ENCODE peak calls at places on chromosomes 6 and 20, in eight cellular contexts. X, O, Z, S, G, A, V and E are unnamed samples.

GRCh38 chr6:110949679-110950285 is 8.7 kb upstream of the GTF3C6 start:
- DNase-seq in X (no peak), O (no peak), Z (no peak), S (no peak), G (no peak), A (no peak), V (no peak), E (no peak)

GRCh38 chr20:326645-327031 is 1.3 kb downstream of the SOX12 start:
- DNase-seq in X (peak; percentile 89), O (no peak), Z (no peak), S (no peak), G (peak; percentile 64), A (no peak), V (no peak), E (no peak)

GRCh38 chr20:50445367-50446151 is 64.6 kb upstream of the PTPN1 start:
- DNase-seq in X (no peak), O (no peak), Z (no peak), S (no peak), G (no peak), A (no peak), V (no peak), E (no peak)

GRCh38 chr20:1094706-1095220 is 23.6 kb upstream of the PSMF1 start:
- DNase-seq in X (no peak), O (no peak), Z (no peak), S (no peak), G (no peak), A (no peak), V (no peak), E (no peak)

GRCh38 chr6:389622-390021 is 1.9 kb upstream of the IRF4 start:
- DNase-seq in X (no peak), O (no peak), Z (peak; percentile 15), S (no peak), G (no peak), A (no peak), V (no peak), E (no peak)

GRCh38 chr6:139764498-139764986 is 390.1 kb upstream of the CITED2 start:
- DNase-seq in X (no peak), O (no peak), Z (peak; percentile 96), S (peak; percentile 26), G (no peak), A (no peak), V (peak; percentile 48), E (peak; percentile 55)

GRCh38 chr6:692356-692851 is 535 bp downstream of the EXOC2 start:
- DNase-seq in X (peak; percentile 91), O (peak; percentile 67), Z (no peak), S (no peak), G (peak; percentile 72), A (peak; percentile 72), V (no peak), E (no peak)

GRCh38 chr6:160128125-160128683 is 6.6 kb downstream of the SLC22A1 start:
- DNase-seq in X (no peak), O (no peak), Z (no peak), S (no peak), G (no peak), A (no peak), V (no peak), E (no peak)

GRCh38 chr20:50346372-50347347 is 156.0 kb downstream of the CEBPB start:
- DNase-seq in X (no peak), O (no peak), Z (no peak), S (peak; percentile 91), G (peak; percentile 88), A (peak; percentile 83), V (peak; percentile 91), E (peak; percentile 80)

GRCh38 chr6:167210375-167211295 is 52.9 kb upstream of the GPR31 start:
- DNase-seq in X (peak; percentile 59), O (no peak), Z (no peak), S (no peak), G (no peak), A (no peak), V (peak; percentile 11), E (no peak)

GRCh38 chr20:49483706-49484101 is 1.2 kb upstream of the KCNB1 start:
- DNase-seq in X (peak; percentile 56), O (no peak), Z (no peak), S (no peak), G (no peak), A (no peak), V (no peak), E (no peak)

GRCh38 chr6:31971279-31971992 is 502 bp downstream of the DXO start:
- DNase-seq in X (no peak), O (no peak), Z (no peak), S (no peak), G (peak; percentile 50), A (no peak), V (no peak), E (no peak)

GRCh38 chr20:50380697-50381040 is 129.5 kb upstream of the PTPN1 start:
- DNase-seq in X (no peak), O (no peak), Z (peak; percentile 28), S (no peak), G (no peak), A (peak; percentile 58), V (no peak), E (no peak)

GRCh38 chr20:48921883-48922867 is 664 bp downstream of the ARFGEF2 start:
- DNase-seq in X (no peak), O (no peak), Z (no peak), S (no peak), G (peak; percentile 78), A (peak; percentile 66), V (peak; percentile 31), E (peak; percentile 20)

GRCh38 chr6:39936857-39937256 is 2.6 kb upstream of the MOCS1 start:
- DNase-seq in X (no peak), O (no peak), Z (no peak), S (no peak), G (no peak), A (no peak), V (no peak), E (no peak)

GRCh38 chr6:122484760-122485159 is 13.2 kb upstream of the SERINC1 start:
- DNase-seq in X (no peak), O (no peak), Z (no peak), S (no peak), G (no peak), A (no peak), V (no peak), E (no peak)

GRCh38 chr6:33620158-33620583 is 951 bp upstream of the ITPR3 start:
- DNase-seq in X (peak; percentile 88), O (no peak), Z (no peak), S (no peak), G (peak; percentile 80), A (peak; percentile 69), V (peak; percentile 30), E (peak; percentile 33)

GRCh38 chr6:55773620-55774019 is 101.8 kb downstream of the BMP5 start:
- DNase-seq in X (no peak), O (no peak), Z (no peak), S (no peak), G (no peak), A (no peak), V (no peak), E (no peak)

GRCh38 chr6:122401104-122401503 is 1.7 kb downstream of the HSF2 start:
- DNase-seq in X (no peak), O (no peak), Z (no peak), S (no peak), G (no peak), A (no peak), V (no peak), E (no peak)

GRCh38 chr6:2959909-2960719 is 11.3 kb downstream of the SERPINB6 start:
- DNase-seq in X (no peak), O (no peak), Z (no peak), S (no peak), G (no peak), A (no peak), V (no peak), E (no peak)

GRCh38 chr20:63620991-63621390 is 5.9 kb downstream of the GMEB2 start:
- DNase-seq in X (no peak), O (no peak), Z (no peak), S (no peak), G (no peak), A (no peak), V (no peak), E (no peak)

DNA sequence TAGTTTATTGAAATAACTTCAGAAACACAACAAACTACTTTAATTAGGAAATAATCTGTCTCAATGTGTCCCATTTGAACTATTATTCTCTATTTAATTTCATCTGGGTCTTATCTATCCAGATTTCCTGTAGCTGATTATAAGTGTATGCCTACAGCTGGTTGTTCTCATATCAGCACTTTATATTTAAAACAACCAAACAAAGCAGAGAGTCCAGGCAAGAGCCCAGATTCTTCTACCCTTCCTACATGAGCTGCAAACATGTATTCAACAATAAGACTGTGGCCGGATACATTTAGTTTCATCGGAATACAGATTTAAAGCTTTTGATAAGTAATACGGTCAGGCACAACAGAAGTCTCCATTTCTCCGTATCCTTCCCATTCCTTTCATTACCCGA is 653.3 kb upstream of the PTCHD4 start:
- DNase-seq in X (no peak), O (no peak), Z (no peak), S (no peak), G (no peak), A (no peak), V (no peak), E (no peak)
- TF ChIP-seq CTCF in X (no peak), O (no peak), Z (no peak), S (no peak), G (no peak), A (no peak), V (no peak), E (no peak)

GRCh38 chr6:99253271-99253670 is 96.2 kb downstream of the FAXC start:
- DNase-seq in X (no peak), O (no peak), Z (no peak), S (no peak), G (no peak), A (no peak), V (no peak), E (no peak)
- H3K4me1 ChIP-seq in X (no peaks in the 10 kb centered on the region), O (no peaks in the 10 kb centered on the region), Z (no peaks in the 10 kb centered on the region), S (no peaks in the 10 kb centered on the region), G (no peaks in the 10 kb centered on the region), A (no peaks in the 10 kb centered on the region), V (no peaks in the 10 kb centered on the region), E (no peaks in the 10 kb centered on the region)

GRCh38 chr20:46090095-46090388 is 280 bp upstream of the NCOA5 start:
- DNase-seq in X (no peak), O (no peak), Z (no peak), S (no peak), G (no peak), A (no peak), V (no peak), E (no peak)

GRCh38 chr20:46089338-46090094 is at the start of gene NCOA5:
- DNase-seq in X (peak; percentile 99), O (peak; percentile 89), Z (peak; percentile 60), S (peak; percentile 95), G (peak; percentile 98), A (peak; percentile 95), V (peak; percentile 97), E (peak; percentile 92)

GRCh38 chr20:46087161-46087560 is 2.6 kb downstream of the NCOA5 start:
- DNase-seq in X (no peak), O (no peak), Z (no peak), S (no peak), G (no peak), A (no peak), V (no peak), E (no peak)

GRCh38 chr20:46089076-46089337 is 755 bp downstream of the NCOA5 start:
- DNase-seq in X (no peak), O (no peak), Z (no peak), S (no peak), G (no peak), A (no peak), V (no peak), E (no peak)

GRCh38 chr20:46088409-46089075 is 1.2 kb downstream of the NCOA5 start:
- DNase-seq in X (no peak), O (no peak), Z (no peak), S (no peak), G (no peak), A (no peak), V (no peak), E (no peak)
- TF ChIP-seq CTCF in X (no peak), O (peak; percentile 22), Z (no peak), S (no peak), G (no peak), A (no peak), V (no peak), E (no peak)

GRCh38 chr6:155001482-155001881 is 6.4 kb downstream of the TIAM2 start:
- DNase-seq in X (no peak), O (no peak), Z (no peak), S (no peak), G (no peak), A (no peak), V (no peak), E (no peak)
- H3K4me1 ChIP-seq in X (no peaks in the 10 kb centered on the region), O (no peaks in the 10 kb centered on the region), Z (peaks cover 21% of the 10 kb centered on the region), S (no peaks in the 10 kb centered on the region), G (no peaks in the 10 kb centered on the region), A (no peaks in the 10 kb centered on the region), V (no peaks in the 10 kb centered on the region), E (no peaks in the 10 kb centered on the region)